ENCODE peak calls at places on chromosomes 16 and 17, in eight cellular contexts. H is NCI-H510A treated with DMSO at 0.1 percent for 48 hours; M is Calu3; F is NCI-H774; Q is T-cell; S is breast epithelium; X is stimulated activated CD8-positive, alpha-beta memory T cell treated with anti-CD3 and anti-CD28 coated beads, Interleukin-15, amount 100 ng/mL, for 48 hours; Y is stomach. J is an unnamed sample.

GRCh38 chr17:63447688-63448005 is 1.5 kb upstream of the CYB561 start:
- DNase-seq in H (peak; percentile 70), M (no peak), F (no peak), Q (no peak), S (no peak), X (no peak), Y (peak; percentile 42), J (no peak)

GRCh38 chr17:76420356-76421053 is 32.4 kb downstream of the UBE2O start:
- DNase-seq in H (no peak), M (no peak), F (no peak), Q (no peak), S (no peak), X (no peak), Y (no peak), J (no peak)

GRCh38 chr17:248337-249235 is 67.1 kb upstream of the DOC2B start:
- DNase-seq in H (no peak), M (no peak), F (no peak), Q (no peak), S (no peak), X (no peak), Y (no peak), J (no peak)

GRCh38 chr17:79923974-79924638 is 84.9 kb upstream of the CBX4 start:
- DNase-seq in H (no peak), M (peak; percentile 59), F (peak; percentile 5), Q (no peak), S (no peak), X (peak; percentile 25), Y (peak; percentile 70), J (no peak)

GRCh38 chr16:85348921-85349334 is 236.7 kb upstream of the CIBAR2 start:
- DNase-seq in H (no peak), M (no peak), F (no peak), Q (no peak), S (no peak), X (no peak), Y (no peak), J (no peak)

GRCh38 chr17:34386925-34387550 is 24.0 kb upstream of the CCL1 start:
- DNase-seq in H (no peak), M (no peak), F (no peak), Q (no peak), S (no peak), X (peak; percentile 8), Y (no peak), J (peak; percentile 35)

GRCh38 chr17:50550661-50551432 is 3.9 kb downstream of the SPATA20 start:
- DNase-seq in H (peak; percentile 82), M (peak; percentile 88), F (peak; percentile 67), Q (no peak), S (peak; percentile 55), X (no peak), Y (peak; percentile 86), J (peak; percentile 72)

GRCh38 chr16:70520612-70521297 is 2.6 kb downstream of the COG4 start:
- DNase-seq in H (no peak), M (no peak), F (no peak), Q (no peak), S (no peak), X (no peak), Y (no peak), J (peak; percentile 28)

GRCh38 chr17:49906511-49907136 is 58.8 kb upstream of the TAC4 start:
- DNase-seq in H (no peak), M (peak; percentile 48), F (no peak), Q (no peak), S (no peak), X (no peak), Y (no peak), J (no peak)

J was measured in fibroblast of lung.